ENCODE peak calls at places on chromosomes 13 and 19, in five cellular contexts. One of them, this sample, is unnamed.

GRCh38 chr13:44293908-44294735 is 79.5 kb upstream of the SERP2 start:
- DNase-seq in IMR-90: peak; percentile 72
- DNase-seq in SK-N-SH: no peak
- DNase-seq in K562: no peak
- DNase-seq in HepG2: no peak
- DNase-seq in this sample: no peak

GRCh38 chr19:51521357-51521756 is 10.1 kb downstream of the SIGLEC6 start:
- DNase-seq in IMR-90: no peak
- DNase-seq in SK-N-SH: no peak
- DNase-seq in K562: no peak
- DNase-seq in HepG2: no peak
- DNase-seq in this sample: no peak

GRCh38 chr13:109362606-109363005 is 423.8 kb downstream of the IRS2 start:
- DNase-seq in IMR-90: no peak
- DNase-seq in SK-N-SH: peak; percentile 31
- DNase-seq in K562: no peak
- DNase-seq in HepG2: no peak
- DNase-seq in this sample: no peak

GRCh38 chr13:47139519-47139918 is 242.7 kb upstream of the HTR2A start:
- DNase-seq in IMR-90: no peak
- DNase-seq in SK-N-SH: no peak
- DNase-seq in K562: no peak
- DNase-seq in HepG2: no peak
- DNase-seq in this sample: no peak

GRCh38 chr19:49918089-49918488 is 10.9 kb upstream of the ATF5 start:
- DNase-seq in IMR-90: no peak
- DNase-seq in SK-N-SH: no peak
- DNase-seq in K562: no peak
- DNase-seq in HepG2: no peak
- DNase-seq in this sample: no peak

GRCh38 chr13:29369060-29369743 is 226.3 kb downstream of the SLC7A1 start:
- DNase-seq in IMR-90: peak; percentile 34
- DNase-seq in SK-N-SH: peak; percentile 39
- DNase-seq in K562: no peak
- DNase-seq in HepG2: peak; percentile 44
- DNase-seq in this sample: no peak

GRCh38 chr19:44704982-44705381 is 6.0 kb downstream of the CEACAM16 start:
- DNase-seq in IMR-90: no peak
- DNase-seq in SK-N-SH: no peak
- DNase-seq in K562: no peak
- DNase-seq in HepG2: no peak
- DNase-seq in this sample: no peak

GRCh38 chr19:52898101-52898500 is 666 bp upstream of the ZNF320 start:
- DNase-seq in IMR-90: no peak
- DNase-seq in SK-N-SH: no peak
- DNase-seq in K562: no peak
- DNase-seq in HepG2: no peak
- DNase-seq in this sample: no peak

GRCh38 chr13:23728807-23729206 is 158.6 kb downstream of the TNFRSF19 start:
- DNase-seq in IMR-90: no peak
- DNase-seq in SK-N-SH: no peak
- DNase-seq in K562: no peak
- DNase-seq in HepG2: no peak
- DNase-seq in this sample: no peak

DNA sequence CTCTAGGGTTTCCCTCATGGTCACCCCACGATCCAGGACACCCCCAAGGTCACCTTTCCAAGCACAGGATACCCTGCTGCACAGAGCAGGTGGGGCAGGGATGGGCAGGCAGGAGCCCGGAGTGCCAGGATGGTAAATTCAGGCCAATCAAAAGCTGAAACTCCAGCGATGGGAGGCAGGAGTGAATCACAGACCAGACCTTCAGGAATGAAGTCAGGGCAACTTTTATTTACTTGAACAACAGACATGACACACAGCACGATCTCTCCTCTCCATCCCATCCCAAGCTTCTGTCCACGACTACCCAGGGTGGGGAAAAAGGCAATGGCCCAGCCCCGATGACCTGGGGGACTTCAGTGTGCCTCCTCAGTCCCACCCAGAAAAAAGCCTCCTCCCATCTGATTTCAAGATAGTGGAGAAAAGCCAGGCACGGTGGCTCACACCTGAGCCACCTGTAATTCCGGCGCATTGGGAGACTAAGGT is 39.1 kb downstream of the ZSWIM4 start:
- DNase-seq in IMR-90: peak; percentile 76
- DNase-seq in SK-N-SH: no peak
- DNase-seq in K562: no peak
- DNase-seq in HepG2: no peak
- DNase-seq in this sample: peak; percentile 87
- TF ChIP-seq SMC3 in IMR-90: no peak
- TF ChIP-seq SMC3 in SK-N-SH: no peak
- TF ChIP-seq SMC3 in K562: no peak
- TF ChIP-seq SMC3 in HepG2: no peak
- TF ChIP-seq SMC3 in this sample: no peak

GRCh38 chr13:50691176-50691681 is 152.3 kb downstream of the DLEU7 start:
- DNase-seq in IMR-90: no peak
- DNase-seq in SK-N-SH: no peak
- DNase-seq in K562: no peak
- DNase-seq in HepG2: no peak
- DNase-seq in this sample: no peak
- H3K4me1 ChIP-seq in IMR-90: no peaks in the 10 kb centered on the region
- H3K4me1 ChIP-seq in SK-N-SH: peaks cover 18% of the 10 kb centered on the region
- H3K4me1 ChIP-seq in K562: peaks cover 13% of the 10 kb centered on the region
- H3K4me1 ChIP-seq in HepG2: no peaks in the 10 kb centered on the region
- H3K4me1 ChIP-seq in this sample: no peaks in the 10 kb centered on the region

DNA sequence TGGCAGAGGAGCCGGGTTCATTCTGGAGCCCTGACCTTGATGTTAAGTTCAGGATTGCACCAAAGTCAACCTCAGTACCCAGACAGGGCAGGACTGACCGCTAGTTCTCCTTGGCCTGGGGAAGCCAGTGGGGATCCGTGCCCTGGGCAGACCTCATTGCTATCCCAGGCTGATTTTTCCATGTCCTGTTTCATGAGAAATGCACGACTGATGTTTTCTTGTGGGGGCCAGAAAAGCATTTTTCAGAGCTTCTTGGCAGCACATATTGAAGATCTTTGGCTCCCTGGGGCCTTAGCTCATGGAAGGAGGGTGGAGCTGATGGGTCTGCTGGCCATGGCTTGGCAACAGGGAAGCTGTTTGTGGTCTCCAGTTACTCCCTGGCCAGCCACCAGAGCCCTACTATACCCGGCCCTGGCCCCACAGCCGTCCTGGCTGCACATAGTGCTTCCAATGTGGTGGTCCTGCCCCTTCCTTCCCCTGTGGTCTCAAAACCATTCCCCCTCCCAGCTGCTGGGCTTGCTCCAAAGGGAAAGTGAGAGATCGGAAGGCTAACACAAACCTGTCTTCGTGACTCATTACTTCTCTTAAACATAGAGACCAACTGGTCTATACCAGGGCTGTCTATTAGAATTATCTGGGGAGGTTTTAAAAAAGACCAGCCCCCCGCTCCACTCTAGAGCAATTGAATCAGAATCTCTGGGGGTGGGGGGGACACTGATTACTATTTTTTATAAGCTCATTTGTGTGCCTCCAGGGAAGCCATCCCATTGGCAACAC is 11.3 kb downstream of the IL17D start:
- DNase-seq in IMR-90: peak; percentile 49
- DNase-seq in SK-N-SH: no peak
- DNase-seq in K562: no peak
- DNase-seq in HepG2: no peak
- DNase-seq in this sample: no peak
- TF ChIP-seq RAD21 in IMR-90: no peak
- TF ChIP-seq RAD21 in SK-N-SH: no peak
- TF ChIP-seq RAD21 in K562: no peak
- TF ChIP-seq RAD21 in HepG2: no peak
- TF ChIP-seq RAD21 in this sample: no peak

GRCh38 chr19:310141-310651 is 19.0 kb upstream of the PLPP2 start:
- DNase-seq in IMR-90: no peak
- DNase-seq in SK-N-SH: peak; percentile 37
- DNase-seq in K562: no peak
- DNase-seq in HepG2: no peak
- DNase-seq in this sample: no peak
- TF ChIP-seq SMC3 in IMR-90: no peak
- TF ChIP-seq SMC3 in SK-N-SH: no peak
- TF ChIP-seq SMC3 in K562: no peak
- TF ChIP-seq SMC3 in HepG2: no peak
- TF ChIP-seq SMC3 in this sample: no peak

DNA sequence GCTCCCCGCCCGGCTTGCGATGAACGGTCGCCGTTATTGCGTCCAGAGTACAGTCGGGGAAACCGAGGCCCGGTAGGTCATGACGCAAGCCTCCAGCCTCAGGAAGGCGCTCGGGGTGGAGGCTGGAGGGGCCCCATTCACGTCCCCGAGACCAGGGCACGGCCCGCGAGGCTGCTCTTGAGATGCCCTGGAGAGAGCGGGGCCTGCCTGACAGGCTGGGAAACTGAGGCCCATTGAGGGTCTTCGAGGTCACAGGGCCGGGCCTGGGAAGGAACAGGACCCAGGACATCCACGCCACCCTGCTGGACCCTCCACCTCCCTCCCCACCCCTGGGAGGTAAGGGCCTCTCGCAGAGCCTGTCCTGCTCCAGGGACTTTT is 367 bp downstream of the NDUFS7 start:
- DNase-seq in IMR-90: no peak
- DNase-seq in SK-N-SH: no peak
- DNase-seq in K562: no peak
- DNase-seq in HepG2: no peak
- DNase-seq in this sample: no peak
- H3K4me1 ChIP-seq in IMR-90: no peaks in the 10 kb centered on the region
- H3K4me1 ChIP-seq in SK-N-SH: no peaks in the 10 kb centered on the region
- H3K4me1 ChIP-seq in K562: no peaks in the 10 kb centered on the region
- H3K4me1 ChIP-seq in HepG2: peaks cover 32% of the 10 kb centered on the region
- H3K4me1 ChIP-seq in this sample: peaks cover 4% of the 10 kb centered on the region

GRCh38 chr13:90723381-90723780 is 624.1 kb upstream of the MIR17HG start:
- DNase-seq in IMR-90: no peak
- DNase-seq in SK-N-SH: no peak
- DNase-seq in K562: no peak
- DNase-seq in HepG2: no peak
- DNase-seq in this sample: no peak
- TF ChIP-seq RAD21 in IMR-90: no peak
- TF ChIP-seq RAD21 in SK-N-SH: no peak
- TF ChIP-seq RAD21 in K562: no peak
- TF ChIP-seq RAD21 in HepG2: no peak
- TF ChIP-seq RAD21 in this sample: no peak

GRCh38 chr19:12202250-12202649 is 39.4 kb downstream of the ZNF136 start:
- DNase-seq in IMR-90: no peak
- DNase-seq in SK-N-SH: no peak
- DNase-seq in K562: no peak
- DNase-seq in HepG2: peak; percentile 56
- DNase-seq in this sample: no peak
- TF ChIP-seq SMC3 in IMR-90: no peak
- TF ChIP-seq SMC3 in SK-N-SH: no peak
- TF ChIP-seq SMC3 in K562: peak; percentile 53
- TF ChIP-seq SMC3 in HepG2: peak; percentile 85
- TF ChIP-seq SMC3 in this sample: no peak

DNA sequence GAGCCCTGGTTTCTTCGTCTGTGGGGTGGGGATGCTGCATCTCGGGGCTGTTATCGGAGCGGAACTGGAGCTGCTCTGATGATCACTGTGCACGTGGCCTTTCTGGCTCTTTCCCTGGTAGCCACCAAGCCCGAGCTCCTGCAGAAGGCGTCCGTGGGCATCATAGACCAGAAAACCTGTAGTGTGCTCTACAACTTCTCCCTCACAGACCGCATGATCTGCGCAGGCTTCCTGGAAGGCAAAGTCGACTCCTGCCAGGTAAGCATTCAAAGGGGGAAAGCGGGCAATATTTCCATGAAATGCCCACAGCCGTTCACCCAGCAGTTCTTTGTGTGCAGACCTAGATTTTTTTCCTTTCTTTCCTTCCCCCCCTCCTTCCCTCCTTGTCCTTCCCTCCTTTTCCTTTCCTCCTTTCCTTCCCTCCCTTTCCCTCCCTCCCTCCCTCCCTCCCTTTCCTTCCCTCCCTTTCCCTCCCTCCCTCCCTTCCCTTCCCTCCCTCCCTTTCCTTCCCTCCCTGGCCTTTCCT is 9.4 kb downstream of the TIMM13 start:
- DNase-seq in IMR-90: no peak
- DNase-seq in SK-N-SH: no peak
- DNase-seq in K562: no peak
- DNase-seq in HepG2: no peak
- DNase-seq in this sample: no peak
- H3K4me1 ChIP-seq in IMR-90: no peaks in the 10 kb centered on the region
- H3K4me1 ChIP-seq in SK-N-SH: no peaks in the 10 kb centered on the region
- H3K4me1 ChIP-seq in K562: no peaks in the 10 kb centered on the region
- H3K4me1 ChIP-seq in HepG2: peaks cover 26% of the 10 kb centered on the region
- H3K4me1 ChIP-seq in this sample: no peaks in the 10 kb centered on the region

GRCh38 chr19:46605356-46605821 is 4.3 kb downstream of the CALM3 start:
- DNase-seq in IMR-90: no peak
- DNase-seq in SK-N-SH: peak; percentile 17
- DNase-seq in K562: no peak
- DNase-seq in HepG2: no peak
- DNase-seq in this sample: no peak
- TF ChIP-seq RAD21 in IMR-90: no peak
- TF ChIP-seq RAD21 in SK-N-SH: no peak
- TF ChIP-seq RAD21 in K562: no peak
- TF ChIP-seq RAD21 in HepG2: no peak
- TF ChIP-seq RAD21 in this sample: no peak

This sample was measured in A549.